ENCODE peak calls at places on chromosomes 6 and 20, in four cellular contexts. Y, V, N and C are unnamed samples.

GRCh38 chr6:65399355-65400084 is 307.5 kb downstream of the EYS start:
- DNase-seq in N (no peak), V (no peak), Y (no peak), C (no peak)

GRCh38 chr6:47352169-47352568 is 42.5 kb upstream of the TNFRSF21 start:
- DNase-seq in V (no peak), Y (peak; percentile 17), N (no peak), C (peak; percentile 4)

GRCh38 chr6:149211046-149211571 is 106.4 kb upstream of the TAB2 start:
- DNase-seq in V (no peak), N (no peak), Y (no peak), C (no peak)

GRCh38 chr6:15792842-15793241 is 130.0 kb upstream of the DTNBP1 start:
- DNase-seq in N (no peak), Y (no peak), V (no peak), C (no peak)

GRCh38 chr6:44508646-44509045 is 121.1 kb downstream of the CDC5L start:
- DNase-seq in N (no peak), Y (no peak), V (no peak), C (no peak)

GRCh38 chr6:80143312-80143960 is 37.0 kb downstream of the BCKDHB start:
- DNase-seq in V (no peak), N (no peak), Y (no peak), C (peak; percentile 3)

GRCh38 chr6:154508573-154509375 is 1.7 kb downstream of the CNKSR3 start:
- DNase-seq in N (no peak), Y (peak; percentile 33), V (no peak), C (peak; percentile 33)

GRCh38 chr20:32820000-32820697 is 395 bp downstream of the MAPRE1 start:
- DNase-seq in Y (peak; percentile 92), N (no peak), V (no peak), C (peak; percentile 93)

GRCh38 chr6:6176132-6176531 is 144.3 kb downstream of the F13A1 start:
- DNase-seq in V (no peak), Y (no peak), N (no peak), C (no peak)

GRCh38 chr6:87213364-87213763 is 58.0 kb downstream of the ZNF292 start:
- DNase-seq in N (no peak), V (no peak), Y (no peak), C (no peak)

GRCh38 chr6:147820520-147820919 is 312.0 kb downstream of the SAMD5 start:
- DNase-seq in V (no peak), N (no peak), Y (no peak), C (no peak)

GRCh38 chr20:63889241-63890200 is 5.4 kb upstream of the DNAJC5 start:
- DNase-seq in N (no peak), Y (no peak), V (no peak), C (no peak)

GRCh38 chr6:44219053-44219814 is 2.5 kb downstream of the MYMX start:
- DNase-seq in Y (peak; percentile 90), N (no peak), V (no peak), C (peak; percentile 92)

GRCh38 chr6:53795702-53796450 is 1.1 kb downstream of the LRRC1 start:
- DNase-seq in Y (no peak), N (no peak), V (no peak), C (peak; percentile 30)

GRCh38 chr20:22652685-22653568 is 68.6 kb upstream of the FOXA2 start:
- DNase-seq in N (no peak), Y (peak; percentile 7), V (no peak), C (no peak)

GRCh38 chr20:17229256-17229655 is 2.4 kb downstream of the PCSK2 start:
- DNase-seq in N (no peak), V (no peak), Y (no peak), C (no peak)

GRCh38 chr20:17226410-17227198 is at the start of gene PCSK2:
- DNase-seq in Y (peak; percentile 72), N (no peak), V (peak; percentile 60), C (peak; percentile 90)

GRCh38 chr20:17227669-17228623 is 1.1 kb downstream of the PCSK2 start:
- DNase-seq in N (no peak), Y (no peak), V (no peak), C (peak; percentile 26)

GRCh38 chr20:17227199-17227535 is 327 bp downstream of the PCSK2 start:
- DNase-seq in Y (no peak), N (no peak), V (no peak), C (peak; percentile 28)

GRCh38 chr20:17228624-17229061 is 1.8 kb downstream of the PCSK2 start:
- DNase-seq in N (no peak), V (no peak), Y (peak; percentile 4), C (peak; percentile 1)
- TF ChIP-seq NRF1 in N (no peak), V (no peak), Y (no peak), C (no peak)

GRCh38 chr6:99348823-99349619 is 453 bp downstream of the FAXC start:
- DNase-seq in N (no peak), Y (peak; percentile 19), V (no peak), C (peak; percentile 81)
- H2AFZ ChIP-seq in N (no peak overlapping the region), Y (no peak overlapping the region), V (peak overlapping the region; percentile 77), C (peak overlapping the region; percentile 90)

DNA sequence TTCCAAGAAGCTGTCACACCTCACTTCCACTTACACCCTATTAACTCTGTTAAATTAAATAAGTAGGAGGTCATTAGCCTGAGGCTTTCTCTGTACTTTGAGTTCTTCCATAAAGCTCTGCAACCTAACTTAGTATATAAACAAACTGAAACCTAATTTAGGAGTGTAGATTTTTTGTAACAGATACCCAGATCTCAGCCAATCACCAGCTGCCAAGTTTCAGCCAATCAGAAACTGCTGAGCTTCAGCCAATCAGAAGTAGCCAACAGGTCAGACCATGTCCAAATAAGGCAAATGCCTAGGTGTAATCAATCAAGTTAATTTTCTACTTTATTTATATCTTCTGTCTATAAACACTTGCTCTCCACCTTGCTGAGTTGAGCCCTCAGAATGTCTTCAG is 142.7 kb upstream of the SULF2 start:
- DNase-seq in N (no peak), V (no peak), Y (no peak), C (no peak)
- TF ChIP-seq NRF1 in N (no peak), V (no peak), Y (no peak), C (no peak)

GRCh38 chr6:96520851-96521115 is 823 bp upstream of the UFL1 start:
- DNase-seq in N (no peak), Y (no peak), V (no peak), C (no peak)
- H2AFZ ChIP-seq in N (peak overlapping the region; percentile 86), Y (peak overlapping the region; percentile 20), V (no peak overlapping the region), C (peak overlapping the region; percentile 95)

GRCh38 chr6:158799051-158799792 is 19.9 kb downstream of the EZR start:
- DNase-seq in N (no peak), V (no peak), Y (no peak), C (peak; percentile 72)

GRCh38 chr6:158805698-158806373 is 13.3 kb downstream of the EZR start:
- DNase-seq in N (no peak), Y (no peak), V (no peak), C (no peak)

GRCh38 chr6:158801655-158802294 is 17.4 kb downstream of the EZR start:
- DNase-seq in N (no peak), V (no peak), Y (no peak), C (no peak)

GRCh38 chr6:158807515-158808441 is 11.4 kb downstream of the EZR start:
- DNase-seq in Y (peak; percentile 39), V (no peak), N (no peak), C (no peak)

GRCh38 chr6:158803733-158804143 is 15.4 kb downstream of the EZR start:
- DNase-seq in Y (no peak), V (no peak), N (no peak), C (no peak)
- TF ChIP-seq NRF1 in Y (no peak), V (no peak), N (no peak), C (no peak)

GRCh38 chr6:7312616-7313504 is at the start of gene SSR1:
- DNase-seq in N (peak; percentile 85), Y (peak; percentile 99), V (peak; percentile 85), C (peak; percentile 99)

GRCh38 chr6:7314414-7314813 is 1.4 kb upstream of the SSR1 start:
- DNase-seq in N (no peak), Y (no peak), V (no peak), C (no peak)

GRCh38 chr6:7313505-7314165 is 636 bp upstream of the SSR1 start:
- DNase-seq in V (no peak), Y (no peak), N (no peak), C (no peak)

GRCh38 chr6:7311171-7311570 is 1.8 kb downstream of the SSR1 start:
- DNase-seq in Y (no peak), N (no peak), V (no peak), C (no peak)

DNA sequence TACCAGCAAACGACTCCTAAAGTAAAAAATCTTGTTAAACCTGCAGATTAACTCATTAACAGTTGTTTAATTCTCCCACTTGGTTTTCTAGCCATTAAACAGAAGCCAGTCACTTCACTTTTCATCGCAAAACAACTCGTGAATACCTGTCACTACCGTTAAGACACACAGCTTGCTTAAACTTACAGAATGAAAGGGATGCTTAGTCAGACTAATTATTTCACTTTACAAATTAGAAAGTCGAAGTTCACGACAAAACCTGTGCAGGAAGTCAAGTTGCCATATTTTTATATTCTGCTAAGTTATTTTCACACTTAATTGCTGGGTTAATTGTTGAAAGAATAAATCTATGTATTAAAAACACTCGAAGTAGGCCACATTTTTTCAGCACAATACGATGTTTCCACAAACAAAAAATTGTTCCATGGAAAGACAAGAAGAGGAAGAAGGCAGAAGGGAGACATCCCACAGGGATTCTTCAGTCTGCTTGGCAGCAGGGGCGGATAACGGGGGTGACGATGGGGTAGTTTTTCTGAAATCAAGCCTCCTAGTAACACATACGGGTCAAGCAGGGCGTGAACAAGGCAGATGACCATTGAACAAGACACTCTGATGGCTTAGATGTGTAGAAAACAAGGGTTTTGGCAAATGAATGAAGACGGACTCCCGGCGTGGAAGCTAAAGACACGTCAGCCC is 931 bp downstream of the SSR1 start:
- DNase-seq in Y (no peak), V (no peak), N (no peak), C (no peak)
- H2AFZ ChIP-seq in Y (peak overlapping the region; percentile 90), V (no peak overlapping the region), N (peak overlapping the region; percentile 90), C (peak overlapping the region; percentile 88)